ENCODE peak calls at places on chromosomes 3 and 15, in ten cellular contexts. R is PC-9, C is hepatocyte, G is GM06990, O is testis, Z is kidney epithelial cell, X is AG04450, Q is body of pancreas, E is BE2C, N is lung. U is an unnamed sample.
A peak's percentile ranks its signal among the peaks of the same experiment; 100 is the strongest.

GRCh38 chr3:171266034-171266805 is 194.0 kb downstream of the TNIK start:
- DNase-seq in R (peak; percentile 33), C (no peak), G (no peak), O (no peak), Z (no peak), X (no peak), Q (no peak), E (no peak), N (no peak), U (no peak)

GRCh38 chr15:38076806-38077205 is 142.4 kb downstream of the TMCO5A start:
- DNase-seq in R (no peak), C (no peak), G (peak; percentile 64), O (no peak), Z (no peak), X (no peak), Q (no peak), E (no peak), N (no peak), U (no peak)

GRCh38 chr3:45546636-45547201 is 47.8 kb upstream of the LIMD1 start:
- DNase-seq in R (no peak), C (no peak), G (no peak), O (peak; percentile 41), Z (no peak), X (no peak), Q (no peak), E (no peak), N (no peak), U (no peak)

GRCh38 chr3:32292085-32292796 is 53.8 kb downstream of the CMTM8 start:
- DNase-seq in R (peak; percentile 77), C (peak; percentile 24), G (no peak), O (no peak), Z (no peak), X (no peak), Q (no peak), E (no peak), N (no peak), U (no peak)

GRCh38 chr15:39273805-39274411 is 307.0 kb upstream of the THBS1 start:
- DNase-seq in R (peak; percentile 97), C (peak; percentile 64), G (no peak), O (peak; percentile 18), Z (no peak), X (no peak), Q (peak; percentile 88), E (no peak), N (peak; percentile 76), U (no peak)

GRCh38 chr15:49460411-49460941 is 37.4 kb downstream of the FGF7 start:
- DNase-seq in R (no peak), C (no peak), G (no peak), O (no peak), Z (no peak), X (no peak), Q (no peak), E (no peak), N (no peak), U (no peak)

GRCh38 chr3:126984391-126985142 is 1.7 kb downstream of the PLXNA1 start:
- DNase-seq in R (no peak), C (no peak), G (no peak), O (no peak), Z (no peak), X (no peak), Q (no peak), E (no peak), N (no peak), U (no peak)

GRCh38 chr15:48634934-48635333 is 10.6 kb downstream of the FBN1 start:
- DNase-seq in R (no peak), C (no peak), G (no peak), O (no peak), Z (no peak), X (no peak), Q (no peak), E (no peak), N (no peak), U (no peak)

GRCh38 chr3:99875925-99876781 is 58.5 kb downstream of the CMSS1 start:
- DNase-seq in R (peak; percentile 76), C (peak; percentile 94), G (peak; percentile 90), O (peak; percentile 88), Z (no peak), X (no peak), Q (peak; percentile 79), E (peak; percentile 86), N (peak; percentile 80), U (no peak)

GRCh38 chr3:140863481-140864084 is 78.1 kb upstream of the SLC25A36 start:
- DNase-seq in R (peak; percentile 47), C (peak; percentile 82), G (peak; percentile 38), O (peak; percentile 80), Z (no peak), X (no peak), Q (peak; percentile 72), E (peak; percentile 68), N (peak; percentile 55), U (peak; percentile 4)

GRCh38 chr3:140859592-140860336 is 81.9 kb upstream of the SLC25A36 start:
- DNase-seq in R (no peak), C (no peak), G (no peak), O (no peak), Z (peak; percentile 41), X (no peak), Q (no peak), E (no peak), N (no peak), U (no peak)

GRCh38 chr3:140854961-140855360 is 86.7 kb upstream of the SLC25A36 start:
- DNase-seq in R (no peak), C (no peak), G (no peak), O (no peak), Z (no peak), X (no peak), Q (no peak), E (no peak), N (no peak), U (no peak)

GRCh38 chr3:140857993-140858392 is 83.6 kb upstream of the SLC25A36 start:
- DNase-seq in R (no peak), C (no peak), G (no peak), O (no peak), Z (no peak), X (no peak), Q (no peak), E (no peak), N (no peak), U (no peak)
- TF ChIP-seq CTCF in R (no peak), C (no peak), G (no peak), O (no peak), Z (no peak), X (no peak), Q (no peak), E (no peak), N (no peak), U (no peak)

GRCh38 chr3:132898131-132898530 is 140.1 kb upstream of the TMEM108 start:
- DNase-seq in R (no peak), C (no peak), G (no peak), O (no peak), Z (no peak), X (no peak), Q (no peak), E (no peak), N (no peak), U (no peak)
- H3K27me3 ChIP-seq in R (no peaks in the 10 kb centered on the region), C (no peaks in the 10 kb centered on the region), G (no peaks in the 10 kb centered on the region), O (no peaks in the 10 kb centered on the region), Z (no peaks in the 10 kb centered on the region), X (no peaks in the 10 kb centered on the region), Q (no peaks in the 10 kb centered on the region), E (no peaks in the 10 kb centered on the region), N (no peaks in the 10 kb centered on the region), U (no peaks in the 10 kb centered on the region)

GRCh38 chr3:197528190-197528589 is 27.6 kb downstream of the BDH1 start:
- DNase-seq in R (no peak), C (no peak), G (no peak), O (no peak), Z (no peak), X (no peak), Q (no peak), E (peak; percentile 86), N (no peak), U (no peak)

GRCh38 chr3:197524128-197524527 is 31.6 kb downstream of the BDH1 start:
- DNase-seq in R (no peak), C (no peak), G (no peak), O (no peak), Z (no peak), X (no peak), Q (no peak), E (no peak), N (no peak), U (no peak)

GRCh38 chr3:197523551-197523950 is 32.2 kb downstream of the BDH1 start:
- DNase-seq in R (no peak), C (no peak), G (no peak), O (no peak), Z (no peak), X (no peak), Q (no peak), E (no peak), N (no peak), U (no peak)

GRCh38 chr3:197527569-197527968 is 28.2 kb downstream of the BDH1 start:
- DNase-seq in R (no peak), C (no peak), G (no peak), O (no peak), Z (no peak), X (no peak), Q (no peak), E (no peak), N (no peak), U (no peak)

DNA sequence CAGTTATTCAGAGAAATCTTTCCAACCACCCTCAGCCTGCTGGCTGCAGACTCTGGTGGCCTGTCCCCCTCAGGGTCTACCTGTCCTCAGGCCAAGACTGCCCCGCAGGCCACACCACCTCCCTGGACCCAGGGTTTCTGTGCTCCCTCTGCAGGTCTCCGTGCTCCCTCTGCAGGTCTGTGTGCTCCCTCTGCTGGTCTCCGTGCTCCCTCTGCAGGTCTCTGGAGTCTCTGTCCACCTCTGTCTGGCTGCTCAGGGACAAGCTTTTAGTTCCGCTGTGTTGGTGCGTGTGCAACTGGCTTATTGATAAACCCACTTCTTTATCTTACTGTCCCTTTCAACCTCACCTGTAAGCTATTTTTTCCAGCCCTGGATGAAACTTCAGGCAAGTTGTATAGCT is 30.1 kb downstream of the BDH1 start:
- DNase-seq in R (no peak), C (no peak), G (no peak), O (no peak), Z (no peak), X (no peak), Q (no peak), E (no peak), N (no peak), U (no peak)
- TF ChIP-seq CTCF in R (peak; percentile 22), C (peak; percentile 15), G (peak; percentile 2), O (no peak), Z (peak; percentile 30), X (peak; percentile 28), Q (no peak), E (peak; percentile 19), N (no peak), U (peak; percentile 24)

DNA sequence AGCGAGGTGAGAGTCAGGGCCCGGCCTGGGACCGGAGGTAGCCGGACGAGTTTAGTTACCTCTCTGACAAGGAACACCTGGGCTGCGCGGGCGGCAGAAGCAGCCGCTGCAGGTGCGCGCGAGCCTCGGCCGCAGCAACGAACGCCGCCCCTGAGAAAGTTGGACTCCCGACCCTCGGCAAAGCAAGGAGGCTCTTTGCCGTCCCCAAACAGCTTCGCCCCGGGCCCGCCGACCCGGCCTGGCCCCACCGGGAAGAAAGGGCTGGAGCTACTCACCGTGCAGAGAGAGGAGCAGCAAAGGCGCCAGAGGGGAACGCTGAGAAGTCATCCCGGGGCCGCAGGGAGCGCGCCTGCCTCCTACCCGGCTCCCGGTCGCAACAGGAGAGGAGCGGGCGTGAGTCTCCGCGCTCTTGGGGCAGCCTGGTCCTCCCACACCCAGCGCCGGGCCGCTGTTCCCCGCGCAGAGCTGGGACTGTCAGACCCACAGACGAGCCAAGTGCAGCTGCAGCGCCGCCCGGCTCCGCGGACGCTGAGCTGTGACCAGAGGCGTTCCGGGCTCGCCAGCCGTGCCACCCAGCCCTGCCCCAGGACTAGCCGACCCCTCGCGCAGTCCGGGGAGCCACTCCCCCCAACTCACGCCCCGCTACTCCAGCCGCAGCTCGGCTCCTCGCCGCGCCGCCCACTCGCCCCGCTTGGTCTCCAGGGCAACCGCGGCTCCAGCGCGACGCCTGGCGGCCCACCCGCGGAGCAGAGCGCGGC is at the start of gene IGSF11:
- DNase-seq in R (no peak), C (peak; percentile 85), G (peak; percentile 68), O (peak; percentile 88), Z (no peak), X (no peak), Q (peak; percentile 78), E (peak; percentile 85), N (peak; percentile 39), U (no peak)
- H3K27me3 ChIP-seq in R (peaks cover 35% of the 10 kb centered on the region), C (peaks cover 49% of the 10 kb centered on the region), G (no peaks in the 10 kb centered on the region), O (no peaks in the 10 kb centered on the region), Z (peaks cover 14% of the 10 kb centered on the region), X (peaks cover 14% of the 10 kb centered on the region), Q (no peaks in the 10 kb centered on the region), E (peaks cover 75% of the 10 kb centered on the region), N (peaks cover 3% of the 10 kb centered on the region), U (peaks cover 13% of the 10 kb centered on the region)